ENCODE peak calls at places on chromosomes 1 and 21, in six cellular contexts. R is skeletal muscle cell, E is HuH-7.5, Q is fibroblast of lung, I is nucleus accumbens, V is EL. Y is an unnamed sample.

GRCh38 chr1:98991127-98992003 is 13.3 kb downstream of the PLPPR5 start:
- DNase-seq in R (peak; percentile 92), E (no peak), Q (peak; percentile 96), I (no peak), V (peak; percentile 81), Y (no peak)

GRCh38 chr1:188857526-188858087 is 1620.1 kb downstream of the BRINP3 start:
- DNase-seq in R (no peak), E (no peak), Q (no peak), I (no peak), V (no peak), Y (no peak)

GRCh38 chr1:22143065-22143514 is at the start of gene WNT4:
- DNase-seq in R (no peak), E (peak; percentile 78), Q (peak; percentile 17), I (no peak), V (peak; percentile 37), Y (no peak)

GRCh38 chr1:154407866-154408777 is 3.0 kb downstream of the IL6R start:
- DNase-seq in R (no peak), E (peak; percentile 80), Q (no peak), I (no peak), V (no peak), Y (peak; percentile 86)

GRCh38 chr21:28337319-28337718 is 655.4 kb downstream of the LTN1 start:
- DNase-seq in R (no peak), E (no peak), Q (peak; percentile 44), I (no peak), V (peak; percentile 71), Y (no peak)

GRCh38 chr21:28754127-28754611 is 238.5 kb downstream of the LTN1 start:
- DNase-seq in R (peak; percentile 45), E (no peak), Q (peak; percentile 93), I (no peak), V (peak; percentile 92), Y (peak; percentile 82)

GRCh38 chr1:70168283-70168682 is 37.1 kb downstream of the LRRC40 start:
- DNase-seq in R (no peak), E (no peak), Q (no peak), I (no peak), V (peak; percentile 6), Y (no peak)

GRCh38 chr1:211259596-211260126 is 495 bp downstream of the RCOR3 start:
- DNase-seq in R (peak; percentile 7), E (peak; percentile 22), Q (no peak), I (peak; percentile 74), V (no peak), Y (peak; percentile 85)

GRCh38 chr1:98056781-98057180 is 135.9 kb upstream of the DPYD start:
- DNase-seq in R (no peak), E (no peak), Q (no peak), I (no peak), V (no peak), Y (no peak)

GRCh38 chr1:205750683-205751651 is 985 bp upstream of the NUCKS1 start:
- DNase-seq in R (no peak), E (peak; percentile 18), Q (peak; percentile 12), I (no peak), V (peak; percentile 19), Y (no peak)

GRCh38 chr1:105608713-105609112 is 1447.8 kb upstream of the PRMT6 start:
- DNase-seq in R (peak; percentile 4), E (no peak), Q (no peak), I (no peak), V (peak; percentile 6), Y (no peak)

GRCh38 chr1:68198752-68199151 is 33.6 kb downstream of the WLS start:
- DNase-seq in R (no peak), E (no peak), Q (peak; percentile 85), I (no peak), V (peak; percentile 30), Y (no peak)

GRCh38 chr1:243751506-243751905 is 98.5 kb downstream of the AKT3 start:
- DNase-seq in R (no peak), E (no peak), Q (no peak), I (no peak), V (no peak), Y (no peak)

GRCh38 chr1:218317061-218317460 is 28.1 kb upstream of the TGFB2 start:
- DNase-seq in R (no peak), E (no peak), Q (no peak), I (no peak), V (no peak), Y (no peak)

GRCh38 chr1:176617881-176618280 is 154.9 kb downstream of the PAPPA2 start:
- DNase-seq in R (no peak), E (no peak), Q (peak; percentile 12), I (no peak), V (peak; percentile 3), Y (no peak)

GRCh38 chr1:107532318-107532717 is 391.5 kb downstream of the NTNG1 start:
- DNase-seq in R (no peak), E (no peak), Q (peak; percentile 19), I (no peak), V (no peak), Y (no peak)

GRCh38 chr21:32687946-32688345 is 39.9 kb downstream of the SYNJ1 start:
- DNase-seq in R (no peak), E (no peak), Q (no peak), I (no peak), V (no peak), Y (no peak)

GRCh38 chr1:203661572-203661971 is 34.9 kb downstream of the ATP2B4 start:
- DNase-seq in R (no peak), E (no peak), Q (no peak), I (no peak), V (no peak), Y (no peak)

GRCh38 chr1:98145655-98146054 is 224.8 kb upstream of the DPYD start:
- DNase-seq in R (no peak), E (no peak), Q (no peak), I (no peak), V (no peak), Y (no peak)

GRCh38 chr1:211928222-211928856 is 97.8 kb upstream of the LPGAT1 start:
- DNase-seq in R (no peak), E (no peak), Q (no peak), I (no peak), V (no peak), Y (no peak)

GRCh38 chr1:214384373-214385079 is 103.6 kb downstream of the SMYD2 start:
- DNase-seq in R (no peak), E (no peak), Q (no peak), I (no peak), V (no peak), Y (no peak)